ENCODE peak calls at places on chromosomes 13 and 19, in ten cellular contexts. B is stimulated activated naive CD8-positive, alpha-beta T cell treated with anti-CD3 and anti-CD28 coated beads, Interleukin-15, Interleukin-2, amounts not matched to agents 100 U/mL and 50 U/mL, for 24 hours; N is dermis blood vessel endothelial cell; W is activated CD4-positive, alpha-beta T cell treated with anti-CD3 and anti-CD28 coated beads for 1 hour; P is SW 1271; I is Daoy; O is stimulated activated naive CD4-positive, alpha-beta T cell; C is activated CD4-positive, CD25-positive, alpha-beta regulatory T cell treated with anti-CD3 and anti-CD28 coated beads, Interleukin-2, amount 50 U/mL, for 72 hours; L is LoVo; G is caudate nucleus. K is an unnamed sample.

GRCh38 chr19:5369962-5370367 is 29.4 kb upstream of the PTPRS start:
- DNase-seq in W (no peak), I (peak), C (peak), P (peak), G (no peak), O (peak), N (peak), B (peak), L (peak), K (no peak)

GRCh38 chr13:64718116-64718515 is 2512.0 kb downstream of the PCDH9 start:
- DNase-seq in N (no peak), B (no peak), I (no peak), P (no peak), G (no peak), O (no peak), W (no peak), L (no peak), C (no peak), K (no peak)

GRCh38 chr13:99677388-99677951 is 176.2 kb downstream of the TM9SF2 start:
- DNase-seq in O (no peak), B (no peak), P (no peak), L (no peak), I (no peak), C (no peak), W (no peak), N (no peak), G (no peak), K (no peak)

GRCh38 chr13:92175330-92175729 is 776.9 kb downstream of the GPC5 start:
- DNase-seq in G (no peak), N (peak), C (no peak), L (peak), I (no peak), B (no peak), W (no peak), O (no peak), P (peak), K (no peak)

GRCh38 chr13:39623466-39623865 is 20.5 kb upstream of the LHFPL6 start:
- DNase-seq in C (no peak), N (no peak), P (no peak), I (no peak), G (no peak), W (no peak), L (no peak), B (no peak), O (no peak), K (no peak)

GRCh38 chr13:99806671-99807070 is 164.9 kb downstream of the ZIC5 start:
- DNase-seq in N (no peak), I (no peak), P (no peak), L (no peak), O (no peak), B (no peak), C (no peak), G (no peak), W (no peak), K (no peak)

GRCh38 chr19:41297628-41298326 is 12.2 kb upstream of the CCDC97 start:
- DNase-seq in P (no peak), W (no peak), L (no peak), B (no peak), N (no peak), I (no peak), C (no peak), G (no peak), O (no peak), K (no peak)

GRCh38 chr19:48325265-48325910 is at the start of gene EMP3:
- DNase-seq in O (peak), C (peak), P (peak), I (peak), W (peak), L (no peak), G (no peak), N (peak), B (peak), K (no peak)

GRCh38 chr19:55857149-55857548 is 20.8 kb downstream of the NLRP4 start:
- DNase-seq in N (no peak), I (no peak), L (no peak), O (no peak), W (no peak), P (no peak), C (no peak), B (no peak), G (no peak), K (no peak)

GRCh38 chr13:98222081-98222554 is 45.0 kb upstream of the RNF113B start:
- DNase-seq in L (peak), C (no peak), P (no peak), I (peak), B (no peak), O (no peak), W (no peak), G (no peak), N (peak), K (no peak)

GRCh38 chr19:12828494-12828893 is 5.9 kb downstream of the RTBDN start:
- DNase-seq in L (no peak), W (no peak), N (peak), G (no peak), P (no peak), I (peak), B (peak), C (no peak), O (no peak), K (no peak)

GRCh38 chr13:21075303-21076264 is 14.2 kb upstream of the LATS2 start:
- DNase-seq in W (no peak), B (peak), N (peak), O (no peak), I (no peak), C (peak), G (no peak), P (no peak), L (no peak), K (no peak)

GRCh38 chr13:25541434-25542123 is 169.8 kb downstream of the ATP8A2 start:
- DNase-seq in P (no peak), I (no peak), L (no peak), G (no peak), C (no peak), B (no peak), W (no peak), O (no peak), N (no peak), K (no peak)

GRCh38 chr13:102856603-102857002 is 10.8 kb downstream of the ERCC5 start:
- DNase-seq in N (peak), I (peak), P (no peak), W (no peak), C (no peak), O (no peak), L (no peak), B (no peak), G (no peak), K (no peak)